ENCODE peak calls at places on chromosomes 12 and 14, in seven cellular contexts. A is NCI-H524; V is activated CD4-positive, CD25-positive, alpha-beta regulatory T cell; O is colonic mucosa; I is globus pallidus; B is KG1; J is NCI-H1092. U is an unnamed sample.

GRCh38 chr12:93618891-93619410 is 46.5 kb downstream of the SOCS2 start:
- DNase-seq in I (no peak), J (no peak), A (no peak), O (no peak), B (no peak), V (no peak), U (no peak)

GRCh38 chr12:9940370-9940769 is 8.2 kb upstream of the CLEC2A start:
- DNase-seq in O (no peak), V (no peak), B (peak; percentile 35), J (no peak), I (peak; percentile 18), A (no peak), U (no peak)

GRCh38 chr12:5716991-5717390 is 228.1 kb downstream of the ANO2 start:
- DNase-seq in A (no peak), J (no peak), V (no peak), O (peak; percentile 11), B (no peak), I (no peak), U (no peak)

GRCh38 chr12:71216725-71217579 is 59.2 kb upstream of the TSPAN8 start:
- DNase-seq in V (no peak), B (peak; percentile 10), J (peak; percentile 13), A (peak; percentile 13), I (peak; percentile 32), O (peak; percentile 72), U (peak; percentile 2)

GRCh38 chr14:56195727-56196126 is 77.5 kb downstream of the PELI2 start:
- DNase-seq in O (peak; percentile 57), J (peak; percentile 60), V (no peak), I (no peak), B (no peak), A (peak; percentile 95), U (peak; percentile 28)

GRCh38 chr14:96938946-96939345 is 141.8 kb downstream of the VRK1 start:
- DNase-seq in B (no peak), O (no peak), A (no peak), I (no peak), J (no peak), V (no peak), U (no peak)

GRCh38 chr12:108773798-108774788 is 42.8 kb upstream of the CORO1C start:
- DNase-seq in J (peak; percentile 51), B (no peak), V (no peak), O (peak; percentile 71), I (no peak), A (peak; percentile 49), U (peak; percentile 76)

GRCh38 chr12:3229577-3229976 is 152.4 kb downstream of the TSPAN9 start:
- DNase-seq in B (no peak), V (no peak), I (no peak), J (no peak), O (no peak), A (no peak), U (no peak)

GRCh38 chr12:57983150-57983857 is 41.9 kb downstream of the ATP23 start:
- DNase-seq in I (peak; percentile 20), O (peak; percentile 26), A (peak; percentile 1), V (no peak), J (no peak), B (no peak), U (peak; percentile 32)

GRCh38 chr12:102479099-102479887 is 1.1 kb downstream of the IGF1 start:
- DNase-seq in A (no peak), I (no peak), J (no peak), O (no peak), B (no peak), V (no peak), U (no peak)

GRCh38 chr12:65518771-65519170 is 240.3 kb downstream of the MSRB3 start:
- DNase-seq in B (no peak), A (no peak), O (no peak), V (no peak), I (no peak), J (no peak), U (no peak)

GRCh38 chr12:92771011-92771410 is 68.2 kb downstream of the PLEKHG7 start:
- DNase-seq in B (no peak), A (no peak), I (no peak), J (no peak), O (no peak), V (no peak), U (no peak)

GRCh38 chr12:75747572-75747995 is 236.2 kb upstream of the KRR1 start:
- DNase-seq in B (no peak), J (no peak), O (no peak), I (no peak), A (no peak), V (no peak), U (peak; percentile 54)

GRCh38 chr12:71061451-71061850 is 96.3 kb downstream of the TSPAN8 start:
- DNase-seq in J (no peak), I (no peak), V (no peak), B (no peak), A (no peak), O (no peak), U (no peak)

GRCh38 chr14:56514663-56515371 is 64.8 kb upstream of the TMEM260 start:
- DNase-seq in B (no peak), I (no peak), V (no peak), J (no peak), O (no peak), A (no peak), U (no peak)

GRCh38 chr12:30991466-30991865 is 64.9 kb downstream of the TSPAN11 start:
- DNase-seq in J (no peak), V (no peak), I (no peak), O (no peak), A (no peak), B (no peak), U (no peak)

U was measured in AG09319.